ENCODE peak calls at places on chromosome 17, in six cellular contexts. S, M, B, O, D and T are unnamed samples.

GRCh38 chr17:57861737-57862409 is 12.0 kb upstream of the MRPS23 start:
- DNase-seq in S (no peak), M (peak; percentile 41), B (peak; percentile 56), O (no peak), D (peak; percentile 73), T (no peak)

GRCh38 chr17:76204277-76204676 is 36.0 kb downstream of the RNF157 start:
- DNase-seq in S (no peak), M (no peak), B (peak; percentile 60), O (peak; percentile 21), D (no peak), T (peak; percentile 67)

GRCh38 chr17:19370493-19370960 is 7.8 kb upstream of the MAPK7 start:
- DNase-seq in S (no peak), M (no peak), B (no peak), O (no peak), D (no peak), T (no peak)

GRCh38 chr17:9928601-9929341 is 23.7 kb upstream of the RCVRN start:
- DNase-seq in S (peak; percentile 11), M (no peak), B (peak; percentile 93), O (peak; percentile 37), D (no peak), T (peak; percentile 76)

GRCh38 chr17:72681844-72682243 is 410.6 kb downstream of the SLC39A11 start:
- DNase-seq in S (no peak), M (no peak), B (no peak), O (no peak), D (no peak), T (no peak)

GRCh38 chr17:55731586-55732250 is 9.1 kb upstream of the TMEM100 start:
- DNase-seq in S (peak; percentile 62), M (no peak), B (peak; percentile 69), O (no peak), D (peak; percentile 36), T (peak; percentile 78)

GRCh38 chr17:33284022-33284421 is 9.1 kb downstream of the ASIC2 start:
- DNase-seq in S (no peak), M (peak; percentile 18), B (peak; percentile 89), O (peak; percentile 57), D (peak; percentile 62), T (peak; percentile 69)

GRCh38 chr17:81340606-81341346 is 45.7 kb upstream of the SLC38A10 start:
- DNase-seq in S (no peak), M (no peak), B (peak; percentile 50), O (no peak), D (no peak), T (no peak)

GRCh38 chr17:76472726-76473125 is 5.3 kb downstream of the AANAT start:
- DNase-seq in S (no peak), M (no peak), B (no peak), O (no peak), D (no peak), T (no peak)

GRCh38 chr17:71484546-71484945 is 636.3 kb upstream of the SOX9 start:
- DNase-seq in S (no peak), M (no peak), B (no peak), O (no peak), D (no peak), T (no peak)

GRCh38 chr17:32807577-32807976 is 69.3 kb downstream of the MYO1D start:
- DNase-seq in S (no peak), M (no peak), B (no peak), O (no peak), D (no peak), T (no peak)

GRCh38 chr17:43033947-43034622 is 9.1 kb downstream of the RND2 start:
- DNase-seq in S (no peak), M (no peak), B (no peak), O (no peak), D (no peak), T (no peak)

DNA sequence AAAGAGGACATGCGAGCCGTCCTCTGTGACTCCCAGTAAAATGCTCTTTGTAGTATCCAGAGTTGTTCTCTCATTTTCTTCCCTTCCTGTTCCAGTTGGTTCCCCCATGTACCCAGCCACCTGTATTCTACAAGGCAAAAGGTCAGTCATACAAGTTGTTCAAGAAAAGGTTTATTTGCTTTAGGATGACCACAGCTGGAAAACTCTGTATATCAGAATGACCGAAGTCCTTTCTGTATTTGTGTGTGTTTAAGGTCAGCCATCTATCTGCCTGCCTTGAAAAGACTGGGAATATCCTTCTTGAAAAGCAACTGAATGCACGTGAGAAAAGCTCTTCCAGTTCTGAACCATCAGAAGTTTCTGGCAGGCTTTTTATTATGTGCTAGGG is 8.4 kb downstream of the CCL16 start:
- DNase-seq in S (no peak), M (no peak), B (no peak), O (no peak), D (no peak), T (no peak)
- TF ChIP-seq CTCF in S (no peak), M (no peak), B (no peak), O (no peak), D (no peak), T (no peak)

GRCh38 chr17:30964878-30965277 is 6.0 kb upstream of the RNF135 start:
- DNase-seq in S (no peak), M (no peak), B (peak; percentile 18), O (no peak), D (no peak), T (no peak)

GRCh38 chr17:30975042-30975820 is 4.4 kb downstream of the RNF135 start:
- DNase-seq in S (no peak), M (no peak), B (no peak), O (no peak), D (no peak), T (no peak)

GRCh38 chr17:30970757-30971567 is at the start of gene RNF135:
- DNase-seq in S (peak; percentile 83), M (peak; percentile 64), B (peak; percentile 86), O (no peak), D (peak; percentile 90), T (peak; percentile 86)

GRCh38 chr17:30969989-30970680 is 704 bp upstream of the RNF135 start:
- DNase-seq in S (no peak), M (no peak), B (peak; percentile 59), O (no peak), D (peak; percentile 70), T (peak; percentile 41)
- H3K4me3 ChIP-seq in S (peak overlapping the region; percentile 52), M (peak overlapping the region; percentile 89), B (peak overlapping the region; percentile 83), O (peak overlapping the region; percentile 66), D (peak overlapping the region; percentile 64), T (peak overlapping the region; percentile 55)

GRCh38 chr17:1070411-1070810 is 73.5 kb downstream of the TIMM22 start:
- DNase-seq in S (no peak), M (no peak), B (no peak), O (no peak), D (no peak), T (no peak)
- TF ChIP-seq CTCF in S (no peak), M (no peak), B (no peak), O (no peak), D (no peak), T (no peak)

DNA sequence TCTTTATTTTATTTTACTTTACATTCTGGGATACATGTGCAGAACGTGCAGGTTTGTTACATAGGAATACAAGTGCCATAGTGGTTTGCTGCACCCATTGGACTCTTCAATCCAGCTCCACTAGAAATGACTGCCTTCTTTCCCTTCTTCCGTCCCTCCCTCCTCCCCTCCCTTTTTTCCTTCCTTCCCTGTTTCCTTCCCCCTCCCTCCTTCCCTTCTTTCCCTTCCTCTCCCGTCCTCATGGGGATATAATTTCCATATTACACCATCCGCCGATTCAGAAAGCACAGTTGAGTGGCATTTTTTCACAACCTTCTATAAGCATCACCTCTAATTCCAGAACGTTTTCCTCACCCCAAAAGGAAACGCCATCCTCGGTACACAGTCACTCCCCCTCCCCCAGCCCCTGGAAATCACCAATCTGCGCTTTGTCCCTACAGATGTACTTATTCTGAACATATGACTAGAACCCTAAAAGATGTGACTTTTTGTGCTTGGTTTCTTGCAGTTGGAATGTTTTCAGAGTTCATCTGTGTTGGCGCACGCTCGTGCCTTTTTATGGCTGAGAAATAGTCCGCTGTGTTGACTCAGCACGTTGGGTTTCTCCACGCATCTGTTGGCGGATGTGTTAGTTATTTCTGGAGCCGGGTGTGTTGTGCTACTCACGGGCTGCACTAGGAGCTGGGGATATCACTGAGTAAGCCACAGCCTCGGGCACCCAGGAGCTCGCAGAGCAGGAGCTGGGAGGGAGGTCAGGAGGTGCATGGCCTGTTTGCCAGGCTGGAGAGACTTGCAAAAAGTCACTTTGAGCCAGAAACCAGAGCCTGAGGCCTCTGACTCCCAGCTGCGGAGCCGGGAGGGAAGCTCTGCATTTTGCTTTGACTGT is 336.4 kb downstream of the SEC14L1 start:
- DNase-seq in S (no peak), M (peak; percentile 86), B (peak; percentile 99), O (peak; percentile 95), D (peak; percentile 45), T (peak; percentile 96)
- H3K4me3 ChIP-seq in S (no peak overlapping the region), M (peak overlapping the region; percentile 18), B (no peak overlapping the region), O (peak overlapping the region; percentile 25), D (no peak overlapping the region), T (no peak overlapping the region)

GRCh38 chr17:38720941-38721340 is 9.2 kb upstream of the CISD3 start:
- DNase-seq in S (no peak), M (no peak), B (no peak), O (no peak), D (no peak), T (no peak)

GRCh38 chr17:38719284-38719942 is 10.7 kb upstream of the CISD3 start:
- DNase-seq in S (no peak), M (no peak), B (no peak), O (no peak), D (no peak), T (no peak)

GRCh38 chr17:38719943-38720641 is 10.0 kb upstream of the CISD3 start:
- DNase-seq in S (no peak), M (no peak), B (no peak), O (no peak), D (no peak), T (no peak)

GRCh38 chr17:38724337-38724988 is 5.7 kb upstream of the CISD3 start:
- DNase-seq in S (peak; percentile 58), M (no peak), B (no peak), O (no peak), D (peak; percentile 72), T (peak; percentile 55)

GRCh38 chr17:38721802-38722201 is 8.3 kb upstream of the CISD3 start:
- DNase-seq in S (no peak), M (no peak), B (no peak), O (no peak), D (no peak), T (no peak)
- TF ChIP-seq CTCF in S (no peak), M (no peak), B (no peak), O (no peak), D (no peak), T (no peak)

GRCh38 chr17:7229504-7229903 is 4.8 kb downstream of the DVL2 start:
- DNase-seq in S (no peak), M (no peak), B (no peak), O (no peak), D (no peak), T (no peak)
- H3K4me3 ChIP-seq in S (no peak overlapping the region), M (no peak overlapping the region), B (no peak overlapping the region), O (no peak overlapping the region), D (no peak overlapping the region), T (no peak overlapping the region)

DNA sequence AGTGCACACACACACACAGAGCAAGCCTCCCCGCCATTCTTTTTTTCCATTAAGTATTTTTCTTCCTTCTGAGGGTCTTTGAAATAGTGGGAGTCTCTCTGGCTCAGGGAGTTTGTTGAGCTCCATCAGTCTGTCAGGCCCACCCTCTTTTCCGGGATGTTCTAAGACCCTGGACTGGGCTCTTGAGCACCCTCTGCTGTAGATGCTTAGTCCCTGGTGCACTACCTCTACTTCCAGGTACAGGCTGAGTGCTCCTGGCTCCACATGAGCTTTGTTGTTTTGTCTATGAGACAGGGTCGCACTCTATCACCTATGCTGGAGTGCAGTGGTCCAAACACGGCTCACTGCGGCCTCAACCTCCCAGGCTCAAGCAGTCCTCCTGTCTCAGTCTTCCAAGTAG is 20.7 kb downstream of the LIMD2 start:
- DNase-seq in S (no peak), M (no peak), B (no peak), O (no peak), D (no peak), T (no peak)
- TF ChIP-seq CTCF in S (no peak), M (no peak), B (no peak), O (no peak), D (no peak), T (no peak)